ENCODE peak calls at places on chromosomes 11 and 22, in ten cellular contexts. I is colonic mucosa; C is A549; D is breast epithelium; T is right lobe of liver; B is CD4-positive, alpha-beta T cell; A is PC-3; V is transverse colon; M is stomach; J is adrenal gland. S is an unnamed sample. For H3K9me3, the result is how much of the 10 kb centered on the place peaks cover.

GRCh38 chr11:82786001-82786400 is 52.3 kb upstream of the FAM181B start:
- DNase-seq in I (no peak), A (no peak), D (no peak), J (no peak), B (no peak), T (no peak), M (no peak), C (no peak), V (no peak), S (no peak)

GRCh38 chr11:20647976-20648565 is 21.3 kb upstream of the NELL1 start:
- DNase-seq in B (peak), T (no peak), M (peak), V (peak), C (peak), J (peak), A (peak), D (no peak), I (peak), S (no peak)

GRCh38 chr11:93541884-93542752 is 1.1 kb downstream of the SMCO4 start:
- DNase-seq in B (peak), M (peak), C (peak), D (no peak), T (no peak), J (peak), A (peak), V (peak), I (peak), S (no peak)

GRCh38 chr22:43796567-43796966 is 15.5 kb downstream of the EFCAB6 start:
- DNase-seq in B (no peak), M (no peak), C (peak), T (no peak), I (no peak), V (no peak), A (peak), D (no peak), J (no peak), S (peak)

GRCh38 chr11:62602141-62603071 is 741 bp upstream of the MTA2 start:
- DNase-seq in D (peak), J (peak), V (peak), T (peak), C (peak), B (no peak), A (peak), M (peak), I (peak), S (no peak)

GRCh38 chr11:95134491-95134890 is 44.8 kb downstream of the ENDOD1 start:
- DNase-seq in T (no peak), J (peak), B (no peak), M (no peak), I (no peak), A (peak), D (no peak), V (no peak), C (peak), S (no peak)

GRCh38 chr11:6576471-6577373 is 26.7 kb downstream of the RRP8 start:
- DNase-seq in D (no peak), I (no peak), T (no peak), V (no peak), C (no peak), B (no peak), A (no peak), J (peak), M (no peak), S (no peak)

GRCh38 chr22:49923445-49923844 is 5.0 kb downstream of the CRELD2 start:
- DNase-seq in B (no peak), A (no peak), J (no peak), C (no peak), V (no peak), I (no peak), M (no peak), T (no peak), D (no peak), S (no peak)

GRCh38 chr11:3132831-3133455 is 32.2 kb downstream of the OSBPL5 start:
- DNase-seq in J (no peak), I (no peak), A (no peak), B (no peak), V (peak), M (no peak), C (no peak), D (no peak), T (no peak), S (no peak)

GRCh38 chr11:64832467-64833197 is 11.8 kb downstream of the CDC42BPG start:
- DNase-seq in I (no peak), C (no peak), D (no peak), A (no peak), T (no peak), B (no peak), V (no peak), J (no peak), M (no peak), S (no peak)

GRCh38 chr22:19828035-19828401 is 26.7 kb downstream of the GNB1L start:
- DNase-seq in T (no peak), V (no peak), J (no peak), I (no peak), M (no peak), B (no peak), D (no peak), C (no peak), A (no peak), S (no peak)

GRCh38 chr22:37965940-37966664 is 12.6 kb downstream of the POLR2F start:
- DNase-seq in M (no peak), J (no peak), V (no peak), I (no peak), B (no peak), D (no peak), A (no peak), T (no peak), C (no peak), S (no peak)

GRCh38 chr11:101035872-101036271 is 93.7 kb downstream of the PGR start:
- DNase-seq in V (no peak), A (no peak), J (no peak), M (no peak), C (no peak), D (no peak), T (no peak), I (no peak), B (no peak), S (no peak)
- H3K27ac ChIP-seq in V (no peak), A (no peak), J (no peak), M (no peak), C (no peak), D (no peak), T (no peak), I (no peak), B (no peak), S (peak)

GRCh38 chr11:123510579-123510905 is 80.5 kb downstream of the GRAMD1B start:
- DNase-seq in I (no peak), C (no peak), B (no peak), T (no peak), D (no peak), J (peak), V (no peak), A (no peak), M (no peak), S (no peak)
- H3K9me3 ChIP-seq in I (under half), C (under half), B (under half), T (under half), D (under half), J (under half), V (under half), A (under half), M (under half), S (under half)

GRCh38 chr22:46934746-46935491 is 172.5 kb downstream of the TBC1D22A start:
- DNase-seq in V (peak), J (peak), M (no peak), I (peak), B (no peak), T (no peak), C (peak), D (no peak), A (peak), S (no peak)
- H3K27ac ChIP-seq in V (peak), J (peak), M (peak), I (peak), B (no peak), T (peak), C (peak), D (no peak), A (peak), S (no peak)

DNA sequence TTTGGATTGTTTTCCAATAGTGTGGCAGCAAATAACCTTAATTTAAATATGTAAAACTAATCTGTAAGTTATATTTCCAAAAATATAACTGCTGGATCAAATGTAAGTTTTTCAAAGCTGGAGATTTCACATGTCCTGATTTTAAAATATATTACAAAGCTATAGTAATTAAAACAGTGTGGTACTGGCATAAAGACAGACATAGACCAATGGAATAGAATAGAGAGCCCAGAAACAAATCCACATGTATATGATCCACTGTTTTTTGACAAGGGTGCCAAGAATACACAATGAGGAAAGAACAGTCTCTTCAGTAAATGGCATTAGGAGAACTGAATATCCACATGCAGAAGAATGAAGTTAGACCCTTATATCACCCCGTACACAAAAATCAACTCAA is 4.0 kb downstream of the OR4X2 start:
- DNase-seq in T (no peak), D (no peak), C (no peak), I (no peak), M (no peak), A (no peak), V (no peak), B (no peak), J (no peak), S (no peak)
- H3K9me3 ChIP-seq in T (under half), D (under half), C (under half), I (under half), M (under half), A (under half), V (under half), B (under half), J (under half), S (under half)

DNA sequence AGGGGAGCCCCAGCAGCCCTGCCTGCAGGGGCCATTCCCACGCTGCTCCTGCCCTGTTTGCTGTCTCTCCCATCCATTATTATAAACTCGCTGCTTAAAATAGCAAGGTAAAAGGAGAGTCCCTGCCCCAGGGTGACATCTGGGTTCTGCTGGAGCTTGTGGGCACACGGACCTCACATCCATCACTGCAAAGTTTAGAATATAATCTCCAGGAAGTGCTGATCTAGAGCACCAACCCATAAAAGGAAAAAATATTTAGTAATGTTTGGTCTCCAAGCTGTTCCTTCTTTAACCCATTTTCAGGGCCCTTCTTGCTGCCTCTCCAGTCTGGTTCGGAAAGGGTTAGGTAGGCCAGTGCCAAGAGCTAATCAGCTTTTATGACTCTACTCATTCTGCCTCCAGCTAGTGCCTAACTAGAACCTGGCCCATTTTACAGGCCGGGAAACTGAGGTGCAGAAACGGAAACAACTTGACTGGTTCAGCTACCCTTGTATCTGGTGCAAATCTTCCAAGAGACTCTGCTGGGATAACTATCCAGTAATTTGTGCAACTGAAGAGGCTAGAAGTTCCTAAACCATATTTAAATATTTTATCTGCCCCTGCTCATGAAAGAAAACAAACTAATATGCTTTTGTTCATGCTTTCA is 37.5 kb downstream of the IRAG1 start:
- DNase-seq in C (no peak), D (no peak), M (no peak), I (no peak), V (no peak), T (no peak), B (no peak), A (no peak), J (no peak), S (no peak)
- H3K27ac ChIP-seq in C (peak), D (peak), M (peak), I (peak), V (peak), T (no peak), B (no peak), A (no peak), J (no peak), S (peak)

GRCh38 chr11:44699497-44699896 is 27.3 kb upstream of the TSPAN18 start:
- DNase-seq in A (no peak), I (no peak), T (no peak), C (no peak), D (no peak), V (no peak), J (no peak), B (no peak), M (no peak), S (no peak)
- H3K9me3 ChIP-seq in A (under half), I (under half), T (under half), C (under half), D (under half), V (under half), J (under half), B (under half), M (under half), S (under half)

GRCh38 chr11:127651175-127651887 is 650.8 kb upstream of the KIRREL3 start:
- DNase-seq in V (no peak), A (peak), B (no peak), J (no peak), D (no peak), M (no peak), C (no peak), I (no peak), T (no peak), S (no peak)

GRCh38 chr11:127651888-127652221 is 651.3 kb upstream of the KIRREL3 start:
- DNase-seq in T (no peak), A (peak), V (no peak), I (no peak), B (no peak), C (no peak), M (no peak), D (no peak), J (no peak), S (no peak)

GRCh38 chr11:127653071-127653470 is 652.5 kb upstream of the KIRREL3 start:
- DNase-seq in B (no peak), A (no peak), C (no peak), D (no peak), J (no peak), T (no peak), V (no peak), M (no peak), I (no peak), S (no peak)

GRCh38 chr11:127656266-127656879 is 655.8 kb upstream of the KIRREL3 start:
- DNase-seq in B (no peak), M (no peak), V (no peak), I (no peak), D (no peak), C (no peak), J (no peak), A (no peak), T (no peak), S (no peak)
- H3K27ac ChIP-seq in B (no peak), M (no peak), V (no peak), I (no peak), D (no peak), C (no peak), J (no peak), A (no peak), T (no peak), S (no peak)

S was measured in vagina.